ENCODE peak calls at places on chromosomes 2 and 18, in ten cellular contexts. R, P, U, M, G, L, S, I, E and K are unnamed samples.

GRCh38 chr2:172480301-172481218 is 53.2 kb downstream of the ITGA6 start:
- DNase-seq in G (no peak), R (peak), M (peak), I (peak), U (no peak), P (no peak), E (peak), S (no peak), L (no peak), K (peak)

GRCh38 chr2:8524388-8524787 is 157.5 kb upstream of the ID2 start:
- DNase-seq in S (no peak), I (no peak), E (no peak), U (no peak), G (no peak), L (no peak), P (no peak), R (no peak), M (no peak), K (no peak)

GRCh38 chr2:133988316-133988891 is 265.5 kb upstream of the MGAT5 start:
- DNase-seq in I (no peak), M (no peak), R (no peak), L (no peak), U (no peak), P (no peak), G (no peak), E (no peak), S (no peak), K (no peak)

GRCh38 chr2:219335373-219335786 is 2.8 kb upstream of the RESP18 start:
- DNase-seq in R (no peak), M (no peak), P (no peak), S (no peak), U (no peak), G (no peak), I (no peak), E (no peak), L (no peak), K (no peak)

GRCh38 chr2:111986116-111986900 is 68.8 kb upstream of the TMEM87B start:
- DNase-seq in E (peak), I (peak), R (peak), U (no peak), S (no peak), M (no peak), G (no peak), P (no peak), L (no peak), K (no peak)

GRCh38 chr2:221501210-221501882 is 70.8 kb downstream of the EPHA4 start:
- DNase-seq in M (no peak), I (peak), R (peak), L (no peak), E (no peak), G (no peak), P (no peak), S (no peak), U (no peak), K (no peak)

GRCh38 chr2:30406853-30407252 is 40.2 kb upstream of the LCLAT1 start:
- DNase-seq in L (no peak), S (no peak), U (no peak), P (no peak), R (no peak), M (no peak), E (no peak), G (no peak), I (no peak), K (no peak)

GRCh38 chr2:232838406-232838874 is 31.6 kb upstream of the SNORC start:
- DNase-seq in G (peak), I (no peak), R (peak), P (no peak), E (no peak), U (no peak), M (no peak), S (peak), L (peak), K (no peak)

GRCh38 chr18:70555046-70555445 is 266.2 kb downstream of the SOCS6 start:
- DNase-seq in S (no peak), G (no peak), P (no peak), L (no peak), E (no peak), U (no peak), M (no peak), I (no peak), R (no peak), K (no peak)

GRCh38 chr2:185806783-185807182 is 68.2 kb downstream of the FSIP2 start:
- DNase-seq in I (no peak), R (no peak), U (no peak), M (no peak), G (no peak), P (no peak), E (no peak), S (no peak), L (no peak), K (no peak)

GRCh38 chr2:161041356-161041755 is 118.9 kb upstream of the TANK start:
- DNase-seq in U (no peak), I (no peak), E (no peak), M (no peak), L (no peak), G (no peak), R (no peak), P (no peak), S (no peak), K (no peak)

GRCh38 chr2:160269803-160270570 is 69.9 kb upstream of the ITGB6 start:
- DNase-seq in I (peak), U (peak), M (peak), E (peak), S (peak), R (peak), P (peak), L (peak), G (peak), K (peak)

GRCh38 chr2:3662239-3662638 is 4.2 kb downstream of the ALLC start:
- DNase-seq in S (no peak), L (no peak), U (no peak), P (no peak), R (peak), E (peak), G (no peak), M (no peak), I (no peak), K (no peak)